ENCODE peak calls at places on chromosome 7, in four cellular contexts. Q is GM12878, N is HepG2, F is H1. Z is an unnamed sample.
A peak's percentile ranks its signal among the peaks of the same experiment; 100 is the strongest.

GRCh38 chr7:1748076-1748750 is 78.1 kb downstream of the ELFN1 start:
- DNase-seq in Q (no peak), N (no peak), F (no peak), Z (no peak)

GRCh38 chr7:69687739-69688431 is 89.6 kb downstream of the AUTS2 start:
- DNase-seq in Q (no peak), N (no peak), F (no peak), Z (no peak)

GRCh38 chr7:16958724-16959123 is 76.9 kb upstream of the AGR3 start:
- DNase-seq in Q (no peak), N (peak; percentile 79), F (no peak), Z (no peak)

GRCh38 chr7:1354661-1355567 is 104.4 kb downstream of the MICALL2 start:
- DNase-seq in Q (no peak), N (no peak), F (no peak), Z (no peak)

GRCh38 chr7:104552102-104552501 is 223.7 kb downstream of the LHFPL3 start:
- DNase-seq in Q (no peak), N (peak; percentile 31), F (peak; percentile 10), Z (peak; percentile 57)

GRCh38 chr7:67341153-67341768 is 344.6 kb downstream of the TYW1 start:
- DNase-seq in Q (no peak), N (no peak), F (no peak), Z (no peak)

GRCh38 chr7:112001089-112001826 is 204.9 kb downstream of the DOCK4 start:
- DNase-seq in Q (no peak), N (peak; percentile 26), F (no peak), Z (no peak)

GRCh38 chr7:81457858-81458522 is 311.9 kb downstream of the HGF start:
- DNase-seq in Q (no peak), N (no peak), F (no peak), Z (no peak)

GRCh38 chr7:131691454-131692130 is 135.2 kb upstream of the PODXL start:
- DNase-seq in Q (no peak), N (no peak), F (no peak), Z (no peak)

GRCh38 chr7:98754041-98754479 is 115.8 kb downstream of the TMEM130 start:
- DNase-seq in Q (no peak), N (no peak), F (no peak), Z (peak; percentile 35)

GRCh38 chr7:40978047-40978446 is 724.8 kb downstream of the INHBA start:
- DNase-seq in Q (no peak), N (no peak), F (no peak), Z (no peak)

GRCh38 chr7:102834999-102835398 is 77.8 kb upstream of the LRRC17 start:
- DNase-seq in Q (peak; percentile 57), N (peak; percentile 15), F (no peak), Z (no peak)

GRCh38 chr7:55555160-55555559 is 17.1 kb downstream of the VOPP1 start:
- DNase-seq in Q (no peak), N (no peak), F (no peak), Z (no peak)

GRCh38 chr7:55556492-55556891 is 15.8 kb downstream of the VOPP1 start:
- DNase-seq in Q (no peak), N (no peak), F (no peak), Z (no peak)

GRCh38 chr7:55558962-55559920 is 13.1 kb downstream of the VOPP1 start:
- DNase-seq in Q (no peak), N (no peak), F (no peak), Z (no peak)

GRCh38 chr7:55556031-55556430 is 16.3 kb downstream of the VOPP1 start:
- DNase-seq in Q (no peak), N (no peak), F (no peak), Z (no peak)

GRCh38 chr7:55557666-55558188 is 14.6 kb downstream of the VOPP1 start:
- DNase-seq in Q (peak; percentile 85), N (no peak), F (no peak), Z (no peak)
- H3K4me1 ChIP-seq in Q (peaks cover 82% of the 10 kb centered on the region), N (peaks cover 26% of the 10 kb centered on the region), F (peaks cover 17% of the 10 kb centered on the region), Z (peaks cover 25% of the 10 kb centered on the region)

GRCh38 chr7:128811631-128812430 is 18.4 kb upstream of the FLNC start:
- DNase-seq in Q (no peak), N (no peak), F (no peak), Z (no peak)

GRCh38 chr7:128814496-128814895 is 15.7 kb upstream of the FLNC start:
- DNase-seq in Q (no peak), N (no peak), F (no peak), Z (no peak)

GRCh38 chr7:128810473-128810872 is 18.7 kb downstream of the CCDC136 start:
- DNase-seq in Q (no peak), N (no peak), F (no peak), Z (no peak)

GRCh38 chr7:128810997-128811396 is 19.2 kb upstream of the FLNC start:
- DNase-seq in Q (no peak), N (no peak), F (no peak), Z (no peak)

DNA sequence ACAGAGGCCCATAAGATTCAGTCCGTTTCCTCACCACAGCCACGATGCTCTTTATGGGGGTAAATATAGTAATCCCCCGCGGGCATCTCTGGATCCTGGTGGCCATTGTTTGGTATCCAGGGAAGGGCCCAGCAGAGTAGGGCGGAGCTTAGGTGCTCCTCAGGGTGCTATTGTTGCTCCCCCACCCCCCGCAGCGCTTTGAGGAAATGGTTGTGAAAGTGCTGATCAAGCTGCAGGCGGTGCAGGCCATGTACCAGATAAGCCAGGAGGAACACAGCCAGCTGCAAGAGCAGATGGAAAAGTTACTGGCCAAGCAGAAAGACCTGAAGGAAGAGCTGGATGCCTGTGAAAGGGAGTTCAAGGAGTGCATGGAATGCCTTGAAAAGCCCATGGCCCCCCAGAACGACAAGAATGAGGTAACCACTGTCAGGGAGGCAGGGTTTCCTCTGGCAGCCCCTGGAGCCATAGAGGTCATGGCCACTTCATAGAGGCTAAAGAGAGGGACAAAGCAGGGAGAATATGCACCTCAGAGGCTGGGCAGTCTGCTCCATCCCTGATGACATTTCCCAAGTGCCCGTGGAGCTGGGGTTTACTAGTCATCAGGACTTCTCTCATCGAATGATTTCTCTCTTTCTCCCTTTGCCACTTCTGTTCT is 17.6 kb upstream of the FLNC start:
- DNase-seq in Q (no peak), N (no peak), F (no peak), Z (no peak)
- TF ChIP-seq SUZ12 in Q (no peak), N (no peak), F (no peak), Z (no peak)

GRCh38 chr7:46972205-46972604 is 609.7 kb downstream of the TNS3 start:
- DNase-seq in Q (no peak), N (no peak), F (no peak), Z (no peak)
- TF ChIP-seq ZNF274 in Q (no peak), N (no peak), F (no peak), Z (no peak)

DNA sequence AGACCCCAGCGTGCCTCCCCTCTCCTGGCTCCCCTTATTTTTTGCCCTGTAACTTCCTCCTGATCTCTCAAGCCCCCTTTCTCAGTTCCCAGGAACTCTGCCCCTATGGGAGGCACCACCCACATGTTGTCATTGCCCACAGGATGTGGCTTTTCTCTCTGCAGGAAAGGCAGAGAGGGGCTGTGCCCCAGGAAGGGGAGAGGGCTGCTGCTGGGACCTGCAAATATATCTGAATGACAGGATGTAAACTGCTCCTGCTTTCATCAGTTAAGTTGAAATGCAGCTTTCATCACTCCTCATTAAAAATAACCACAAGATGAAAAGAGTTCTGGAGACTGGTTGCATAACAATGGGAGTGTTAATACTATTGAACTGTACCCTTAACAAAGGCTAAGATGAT is 103.3 kb downstream of the CLEC2L start:
- DNase-seq in Q (no peak), N (no peak), F (no peak), Z (no peak)
- H3K4me1 ChIP-seq in Q (no peaks in the 10 kb centered on the region), N (no peaks in the 10 kb centered on the region), F (no peaks in the 10 kb centered on the region), Z (peaks cover 3% of the 10 kb centered on the region)

DNA sequence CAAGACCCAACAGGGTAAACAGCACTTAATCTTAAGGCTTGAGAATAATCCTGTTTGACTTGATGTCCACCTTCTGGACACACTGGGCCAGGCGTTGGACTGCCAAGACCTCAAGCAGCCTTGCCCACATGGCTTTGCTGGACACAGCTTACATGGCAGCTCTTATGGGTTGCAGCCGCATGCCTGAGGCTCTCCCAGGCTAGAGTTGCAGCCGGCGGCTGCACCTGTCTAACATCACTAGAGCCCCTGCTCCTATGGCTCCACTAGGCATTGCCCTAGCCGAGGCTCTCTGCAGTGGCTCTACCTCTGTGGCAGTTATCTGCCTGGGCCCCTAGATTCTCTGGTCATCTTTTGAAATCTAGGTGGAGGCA is 312.5 kb downstream of the TNS3 start:
- DNase-seq in Q (no peak), N (no peak), F (no peak), Z (no peak)
- TF ChIP-seq SUZ12 in Q (no peak), N (no peak), F (no peak), Z (no peak)

Z was measured in NT2/D1.